ENCODE peak calls at places on chromosomes 11 and 22, in six cellular contexts. One of them, this sample, is unnamed.

GRCh38 chr11:33329705-33330329 is 72.6 kb downstream of the HIPK3 start:
- DNase-seq in AG09309: peak
- DNase-seq in right cardiac atrium: peak
- DNase-seq in kidney epithelial cell: peak
- DNase-seq in GM23248: peak
- DNase-seq in kidney: no peak
- DNase-seq in this sample: peak

GRCh38 chr11:57764527-57764926 is 2.9 kb downstream of the CTNND1 start:
- DNase-seq in AG09309: no peak
- DNase-seq in right cardiac atrium: no peak
- DNase-seq in kidney epithelial cell: no peak
- DNase-seq in GM23248: peak
- DNase-seq in kidney: no peak
- DNase-seq in this sample: no peak

GRCh38 chr11:62804310-62805043 is 763 bp downstream of the NXF1 start:
- DNase-seq in AG09309: no peak
- DNase-seq in right cardiac atrium: no peak
- DNase-seq in kidney epithelial cell: no peak
- DNase-seq in GM23248: peak
- DNase-seq in kidney: peak
- DNase-seq in this sample: no peak

GRCh38 chr11:47916361-47916841 is 64.0 kb upstream of the PTPRJ start:
- DNase-seq in AG09309: no peak
- DNase-seq in right cardiac atrium: peak
- DNase-seq in kidney epithelial cell: no peak
- DNase-seq in GM23248: no peak
- DNase-seq in kidney: peak
- DNase-seq in this sample: no peak

GRCh38 chr11:30100514-30100913 is 83.7 kb upstream of the KCNA4 start:
- DNase-seq in AG09309: no peak
- DNase-seq in right cardiac atrium: no peak
- DNase-seq in kidney epithelial cell: no peak
- DNase-seq in GM23248: no peak
- DNase-seq in kidney: no peak
- DNase-seq in this sample: no peak

GRCh38 chr11:60786811-60787567 is 1.9 kb downstream of the MS4A10 start:
- DNase-seq in AG09309: no peak
- DNase-seq in right cardiac atrium: peak
- DNase-seq in kidney epithelial cell: peak
- DNase-seq in GM23248: peak
- DNase-seq in kidney: peak
- DNase-seq in this sample: peak

GRCh38 chr11:34459507-34460162 is 20.9 kb downstream of the CAT start:
- DNase-seq in AG09309: no peak
- DNase-seq in right cardiac atrium: no peak
- DNase-seq in kidney epithelial cell: no peak
- DNase-seq in GM23248: no peak
- DNase-seq in kidney: no peak
- DNase-seq in this sample: no peak

GRCh38 chr11:57205046-57205671 is 23.4 kb downstream of the LRRC55 start:
- DNase-seq in AG09309: peak
- DNase-seq in right cardiac atrium: peak
- DNase-seq in kidney epithelial cell: no peak
- DNase-seq in GM23248: peak
- DNase-seq in kidney: no peak
- DNase-seq in this sample: no peak

GRCh38 chr11:116166788-116167465 is 605.9 kb downstream of the BUD13 start:
- DNase-seq in AG09309: no peak
- DNase-seq in right cardiac atrium: no peak
- DNase-seq in kidney epithelial cell: no peak
- DNase-seq in GM23248: peak
- DNase-seq in kidney: no peak
- DNase-seq in this sample: no peak

GRCh38 chr11:128800871-128801417 is 66.2 kb downstream of the KCNJ1 start:
- DNase-seq in AG09309: no peak
- DNase-seq in right cardiac atrium: no peak
- DNase-seq in kidney epithelial cell: no peak
- DNase-seq in GM23248: no peak
- DNase-seq in kidney: no peak
- DNase-seq in this sample: no peak

GRCh38 chr11:9906043-9906791 is 242.3 kb downstream of the SWAP70 start:
- DNase-seq in AG09309: peak
- DNase-seq in right cardiac atrium: no peak
- DNase-seq in kidney epithelial cell: peak
- DNase-seq in GM23248: peak
- DNase-seq in kidney: no peak
- DNase-seq in this sample: peak

GRCh38 chr11:94885133-94885532 is 88.2 kb downstream of the CWC15 start:
- DNase-seq in AG09309: no peak
- DNase-seq in right cardiac atrium: no peak
- DNase-seq in kidney epithelial cell: peak
- DNase-seq in GM23248: no peak
- DNase-seq in kidney: no peak
- DNase-seq in this sample: no peak

GRCh38 chr11:122036022-122036421 is 80.0 kb downstream of the BLID start:
- DNase-seq in AG09309: peak
- DNase-seq in right cardiac atrium: no peak
- DNase-seq in kidney epithelial cell: no peak
- DNase-seq in GM23248: peak
- DNase-seq in kidney: no peak
- DNase-seq in this sample: peak

GRCh38 chr11:7555067-7555699 is 41.4 kb downstream of the PPFIBP2 start:
- DNase-seq in AG09309: no peak
- DNase-seq in right cardiac atrium: peak
- DNase-seq in kidney epithelial cell: no peak
- DNase-seq in GM23248: peak
- DNase-seq in kidney: no peak
- DNase-seq in this sample: no peak

GRCh38 chr22:37519268-37520195 is at the start of gene CARD10:
- DNase-seq in AG09309: no peak
- DNase-seq in right cardiac atrium: no peak
- DNase-seq in kidney epithelial cell: no peak
- DNase-seq in GM23248: peak
- DNase-seq in kidney: peak
- DNase-seq in this sample: no peak

GRCh38 chr11:46865340-46865739 is 19.3 kb upstream of the CKAP5 start:
- DNase-seq in AG09309: peak
- DNase-seq in right cardiac atrium: no peak
- DNase-seq in kidney epithelial cell: no peak
- DNase-seq in GM23248: peak
- DNase-seq in kidney: no peak
- DNase-seq in this sample: peak

GRCh38 chr11:126990716-126991480 is 9.7 kb downstream of the KIRREL3 start:
- DNase-seq in AG09309: no peak
- DNase-seq in right cardiac atrium: no peak
- DNase-seq in kidney epithelial cell: no peak
- DNase-seq in GM23248: peak
- DNase-seq in kidney: no peak
- DNase-seq in this sample: no peak

GRCh38 chr11:12372111-12372510 is 5.3 kb upstream of the PARVA start:
- DNase-seq in AG09309: no peak
- DNase-seq in right cardiac atrium: no peak
- DNase-seq in kidney epithelial cell: no peak
- DNase-seq in GM23248: no peak
- DNase-seq in kidney: no peak
- DNase-seq in this sample: no peak

GRCh38 chr11:128501008-128501407 is 86.3 kb downstream of the ETS1 start:
- DNase-seq in AG09309: no peak
- DNase-seq in right cardiac atrium: no peak
- DNase-seq in kidney epithelial cell: no peak
- DNase-seq in GM23248: no peak
- DNase-seq in kidney: no peak
- DNase-seq in this sample: no peak

GRCh38 chr11:87012673-87013072 is 25.1 kb upstream of the TMEM135 start:
- DNase-seq in AG09309: no peak
- DNase-seq in right cardiac atrium: no peak
- DNase-seq in kidney epithelial cell: no peak
- DNase-seq in GM23248: no peak
- DNase-seq in kidney: no peak
- DNase-seq in this sample: no peak

GRCh38 chr11:66090288-66090687 is 20.2 kb downstream of the PACS1 start:
- DNase-seq in AG09309: no peak
- DNase-seq in right cardiac atrium: no peak
- DNase-seq in kidney epithelial cell: no peak
- DNase-seq in GM23248: no peak
- DNase-seq in kidney: no peak
- DNase-seq in this sample: no peak

GRCh38 chr11:1407668-1408067 is 17.9 kb downstream of the BRSK2 start:
- DNase-seq in AG09309: no peak
- DNase-seq in right cardiac atrium: no peak
- DNase-seq in kidney epithelial cell: no peak
- DNase-seq in GM23248: no peak
- DNase-seq in kidney: no peak
- DNase-seq in this sample: no peak

GRCh38 chr22:29621761-29622526 is 18.5 kb downstream of the NF2 start:
- DNase-seq in AG09309: peak
- DNase-seq in right cardiac atrium: no peak
- DNase-seq in kidney epithelial cell: peak
- DNase-seq in GM23248: peak
- DNase-seq in kidney: no peak
- DNase-seq in this sample: peak

GRCh38 chr11:12149672-12150225 is 39.4 kb downstream of the MICAL2 start:
- DNase-seq in AG09309: no peak
- DNase-seq in right cardiac atrium: no peak
- DNase-seq in kidney epithelial cell: no peak
- DNase-seq in GM23248: no peak
- DNase-seq in kidney: no peak
- DNase-seq in this sample: no peak

GRCh38 chr11:15688351-15688792 is 573.6 kb downstream of the INSC start:
- DNase-seq in AG09309: no peak
- DNase-seq in right cardiac atrium: peak
- DNase-seq in kidney epithelial cell: no peak
- DNase-seq in GM23248: peak
- DNase-seq in kidney: no peak
- DNase-seq in this sample: no peak

GRCh38 chr22:45879552-45879949 is 97.4 kb downstream of the WNT7B start:
- DNase-seq in AG09309: no peak
- DNase-seq in right cardiac atrium: no peak
- DNase-seq in kidney epithelial cell: no peak
- DNase-seq in GM23248: no peak
- DNase-seq in kidney: peak
- DNase-seq in this sample: no peak

GRCh38 chr22:27775087-27775697 is 26.4 kb downstream of the MN1 start:
- DNase-seq in AG09309: no peak
- DNase-seq in right cardiac atrium: peak
- DNase-seq in kidney epithelial cell: no peak
- DNase-seq in GM23248: peak
- DNase-seq in kidney: no peak
- DNase-seq in this sample: no peak
- H3K4me3 ChIP-seq in AG09309: no peak
- H3K4me3 ChIP-seq in right cardiac atrium: no peak
- H3K4me3 ChIP-seq in kidney epithelial cell: no peak
- H3K4me3 ChIP-seq in GM23248: no peak
- H3K4me3 ChIP-seq in kidney: no peak
- H3K4me3 ChIP-seq in this sample: no peak

GRCh38 chr22:27863001-27863400 is 56.1 kb downstream of the PITPNB start:
- DNase-seq in AG09309: no peak
- DNase-seq in right cardiac atrium: no peak
- DNase-seq in kidney epithelial cell: no peak
- DNase-seq in GM23248: no peak
- DNase-seq in kidney: no peak
- DNase-seq in this sample: no peak
- H3K4me3 ChIP-seq in AG09309: no peak
- H3K4me3 ChIP-seq in right cardiac atrium: no peak
- H3K4me3 ChIP-seq in kidney epithelial cell: no peak
- H3K4me3 ChIP-seq in GM23248: no peak
- H3K4me3 ChIP-seq in kidney: no peak
- H3K4me3 ChIP-seq in this sample: no peak

DNA sequence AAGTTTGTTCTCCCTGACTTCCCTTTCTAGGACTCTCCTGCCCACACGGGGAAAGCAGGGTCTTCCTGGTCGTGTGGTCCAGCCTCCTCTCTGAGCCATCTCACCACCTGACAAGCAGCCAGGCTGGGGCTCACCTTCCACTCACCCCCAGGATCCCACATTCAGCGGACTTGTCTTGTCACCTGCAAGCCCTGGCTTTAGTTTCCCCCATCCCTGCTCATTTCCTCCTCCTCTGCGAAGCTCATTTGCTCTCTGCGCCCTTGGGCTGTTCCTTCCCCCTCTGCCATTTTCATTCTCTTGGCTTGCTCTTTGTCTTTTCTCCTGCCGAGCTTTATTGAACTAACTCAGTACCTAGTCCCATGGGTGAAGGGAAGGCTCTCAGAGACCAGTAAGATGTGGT is 1.9 kb downstream of the ST14 start:
- DNase-seq in AG09309: no peak
- DNase-seq in right cardiac atrium: no peak
- DNase-seq in kidney epithelial cell: no peak
- DNase-seq in GM23248: no peak
- DNase-seq in kidney: no peak
- DNase-seq in this sample: no peak
- H3K4me3 ChIP-seq in AG09309: no peak
- H3K4me3 ChIP-seq in right cardiac atrium: no peak
- H3K4me3 ChIP-seq in kidney epithelial cell: no peak
- H3K4me3 ChIP-seq in GM23248: no peak
- H3K4me3 ChIP-seq in kidney: peak
- H3K4me3 ChIP-seq in this sample: no peak

GRCh38 chr11:36567684-36568083 is at the start of gene RAG1:
- DNase-seq in AG09309: no peak
- DNase-seq in right cardiac atrium: no peak
- DNase-seq in kidney epithelial cell: no peak
- DNase-seq in GM23248: no peak
- DNase-seq in kidney: no peak
- DNase-seq in this sample: no peak

GRCh38 chr11:36569095-36569494 is 1.3 kb downstream of the RAG1 start:
- DNase-seq in AG09309: no peak
- DNase-seq in right cardiac atrium: no peak
- DNase-seq in kidney epithelial cell: no peak
- DNase-seq in GM23248: no peak
- DNase-seq in kidney: no peak
- DNase-seq in this sample: no peak

GRCh38 chr11:36566407-36567053 is 1.3 kb upstream of the RAG1 start:
- DNase-seq in AG09309: no peak
- DNase-seq in right cardiac atrium: no peak
- DNase-seq in kidney epithelial cell: no peak
- DNase-seq in GM23248: no peak
- DNase-seq in kidney: no peak
- DNase-seq in this sample: no peak

GRCh38 chr11:36564376-36565032 is 3.3 kb upstream of the RAG1 start:
- DNase-seq in AG09309: peak
- DNase-seq in right cardiac atrium: peak
- DNase-seq in kidney epithelial cell: no peak
- DNase-seq in GM23248: peak
- DNase-seq in kidney: no peak
- DNase-seq in this sample: peak

DNA sequence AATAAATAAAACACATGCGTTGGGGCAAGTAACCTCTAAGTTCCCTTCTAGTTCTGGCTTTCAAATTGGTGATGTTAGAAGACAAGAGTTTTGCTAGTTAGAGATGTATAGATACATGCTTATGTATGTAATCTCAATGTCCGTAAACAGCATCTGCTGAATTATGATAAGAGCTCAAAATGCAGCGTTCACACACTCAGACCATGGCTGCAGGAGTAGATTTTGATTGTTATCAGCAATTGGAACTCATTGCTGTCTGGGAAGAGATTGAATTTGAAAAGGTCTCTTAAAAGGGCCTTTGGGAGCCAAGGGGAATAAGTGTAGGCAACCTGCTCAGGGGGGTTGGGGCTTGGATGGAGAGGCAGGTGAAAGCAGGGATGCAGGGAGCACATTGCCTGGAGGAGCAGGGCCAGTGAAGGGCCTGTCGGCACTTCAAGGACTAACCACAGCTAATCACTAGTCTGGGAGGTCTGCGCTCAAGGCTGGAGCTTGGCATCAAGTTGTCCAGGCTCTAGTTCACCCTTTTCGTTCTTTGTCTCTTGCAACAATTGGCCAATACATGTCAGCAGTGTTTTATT is 2.7 kb upstream of the RAG1 start:
- DNase-seq in AG09309: no peak
- DNase-seq in right cardiac atrium: no peak
- DNase-seq in kidney epithelial cell: no peak
- DNase-seq in GM23248: no peak
- DNase-seq in kidney: no peak
- DNase-seq in this sample: no peak
- H3K4me3 ChIP-seq in AG09309: no peak
- H3K4me3 ChIP-seq in right cardiac atrium: no peak
- H3K4me3 ChIP-seq in kidney epithelial cell: no peak
- H3K4me3 ChIP-seq in GM23248: peak
- H3K4me3 ChIP-seq in kidney: peak
- H3K4me3 ChIP-seq in this sample: no peak